ENCODE peak calls at places on chromosomes 1 and 21, in five cellular contexts. Z is Peyer's patch, V is ascending aorta, G is hepatocyte, Y is prostate gland. P is an unnamed sample.

GRCh38 chr1:44675186-44675585 is 672 bp downstream of the ARMH1 start:
- DNase-seq in Z (no peak), V (no peak), G (no peak), Y (no peak), P (no peak)

GRCh38 chr1:110185181-110185580 is 24.9 kb upstream of the KCNC4 start:
- DNase-seq in Z (no peak), Y (no peak), G (no peak), V (no peak), P (no peak)

GRCh38 chr1:32647308-32648134 is 2.8 kb downstream of the ZBTB8OS start:
- DNase-seq in Z (no peak), G (no peak), V (peak), Y (no peak), P (no peak)

GRCh38 chr1:29973406-29973805 is 737.1 kb downstream of the PTPRU start:
- DNase-seq in G (no peak), V (no peak), Z (no peak), Y (no peak), P (no peak)

GRCh38 chr1:32255072-32256071 is 4.3 kb downstream of the LCK start:
- DNase-seq in G (no peak), Z (no peak), Y (no peak), V (no peak), P (no peak)

GRCh38 chr1:216566809-216567208 is 143.6 kb upstream of the USH2A start:
- DNase-seq in Y (no peak), V (no peak), Z (no peak), G (peak), P (no peak)

GRCh38 chr1:109932679-109933078 is 22.0 kb downstream of the CSF1 start:
- DNase-seq in G (no peak), Y (no peak), Z (no peak), V (no peak), P (no peak)

GRCh38 chr1:54283214-54283996 is 83.4 kb downstream of the MRPL37 start:
- DNase-seq in G (no peak), Z (no peak), V (no peak), Y (no peak), P (no peak)

GRCh38 chr1:182616130-182617074 is 12.2 kb upstream of the RGS16 start:
- DNase-seq in G (peak), V (peak), Y (peak), Z (peak), P (no peak)

GRCh38 chr1:215526147-215526845 is 40.8 kb upstream of the KCTD3 start:
- DNase-seq in G (peak), V (no peak), Y (no peak), Z (no peak), P (peak)

GRCh38 chr1:113538225-113538624 is 147.9 kb downstream of the MAGI3 start:
- DNase-seq in G (no peak), Z (no peak), V (no peak), Y (no peak), P (peak)

GRCh38 chr1:85991261-85991660 is 165.3 kb downstream of the COL24A1 start:
- DNase-seq in Z (no peak), G (no peak), V (no peak), Y (no peak), P (no peak)

GRCh38 chr1:32448773-32449456 is 16.0 kb upstream of the ZBTB8B start:
- DNase-seq in V (no peak), Z (no peak), Y (no peak), G (peak), P (no peak)

GRCh38 chr21:18178509-18178908 is 66.1 kb upstream of the CHODL start:
- DNase-seq in G (no peak), Y (no peak), Z (no peak), V (no peak), P (no peak)

GRCh38 chr1:243798726-243799125 is 51.3 kb downstream of the AKT3 start:
- DNase-seq in V (no peak), Y (no peak), G (no peak), Z (no peak), P (peak)

GRCh38 chr1:64527191-64527590 is 57.3 kb downstream of the CACHD1 start:
- DNase-seq in V (no peak), Y (no peak), G (no peak), Z (no peak), P (no peak)

DNA sequence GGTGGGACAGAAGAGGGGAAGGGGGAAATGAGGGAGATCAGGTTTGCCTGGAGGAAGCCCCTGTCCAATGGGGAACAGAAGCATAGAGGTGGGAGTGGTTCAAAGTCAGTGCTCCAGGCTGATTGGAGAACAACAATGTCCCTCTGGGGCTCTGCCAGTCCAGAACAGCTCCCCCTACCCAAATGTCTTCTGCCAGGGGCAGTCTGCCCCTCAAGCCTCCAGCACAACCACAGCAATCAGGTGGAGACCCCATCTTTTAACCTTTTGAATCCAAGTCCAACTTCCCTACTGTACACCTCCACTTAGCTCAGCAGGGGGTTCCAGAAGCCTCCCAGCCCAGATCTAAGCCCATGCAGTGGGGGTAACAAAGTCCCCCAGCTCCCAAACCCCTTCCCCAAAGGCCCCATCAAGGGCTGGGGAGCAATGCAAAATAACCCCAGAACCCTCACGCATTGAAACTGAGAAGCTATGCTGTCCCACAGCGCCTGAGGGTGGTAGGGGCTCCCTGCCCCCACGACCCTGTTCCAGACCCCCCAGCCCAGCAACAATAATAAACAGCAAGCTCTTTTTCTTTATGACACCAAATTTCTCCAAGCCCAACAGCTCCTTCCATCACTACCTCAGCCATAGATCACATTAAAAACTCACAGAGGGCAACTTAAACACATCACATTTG is 3.3 kb downstream of the AHDC1 start:
- DNase-seq in V (no peak), G (peak), Z (no peak), Y (no peak), P (no peak)
- H3K27ac ChIP-seq in V (peak), G (peak), Z (no peak), Y (peak), P (peak)

GRCh38 chr1:84587099-84587498 is 12.9 kb upstream of the CTBS start:
- DNase-seq in Y (no peak), Z (no peak), V (no peak), G (no peak), P (no peak)
- TF ChIP-seq CTCF in Y (no peak), Z (no peak), V (no peak), G (no peak), P (no peak)

GRCh38 chr1:17588048-17588781 is 48.7 kb downstream of the ARHGEF10L start:
- DNase-seq in V (peak), Y (peak), Z (peak), G (peak), P (no peak)
- H3K27ac ChIP-seq in V (peak), Y (peak), Z (peak), G (peak), P (peak)

GRCh38 chr21:36122977-36123376 is 11.9 kb upstream of the CBR3 start:
- DNase-seq in V (no peak), Y (no peak), Z (no peak), G (no peak), P (no peak)
- TF ChIP-seq CTCF in V (peak), Y (no peak), Z (peak), G (peak), P (peak)

GRCh38 chr1:59692591-59692990 is 122.2 kb upstream of the HOOK1 start:
- DNase-seq in V (no peak), Y (no peak), G (peak), Z (no peak), P (no peak)

GRCh38 chr1:59695301-59695700 is 119.4 kb upstream of the HOOK1 start:
- DNase-seq in Z (no peak), G (no peak), V (no peak), Y (no peak), P (no peak)

GRCh38 chr1:59690531-59690930 is 124.2 kb upstream of the HOOK1 start:
- DNase-seq in Y (no peak), Z (no peak), G (no peak), V (no peak), P (no peak)

GRCh38 chr1:59691261-59691660 is 123.5 kb upstream of the HOOK1 start:
- DNase-seq in Z (no peak), Y (no peak), G (no peak), V (no peak), P (no peak)

DNA sequence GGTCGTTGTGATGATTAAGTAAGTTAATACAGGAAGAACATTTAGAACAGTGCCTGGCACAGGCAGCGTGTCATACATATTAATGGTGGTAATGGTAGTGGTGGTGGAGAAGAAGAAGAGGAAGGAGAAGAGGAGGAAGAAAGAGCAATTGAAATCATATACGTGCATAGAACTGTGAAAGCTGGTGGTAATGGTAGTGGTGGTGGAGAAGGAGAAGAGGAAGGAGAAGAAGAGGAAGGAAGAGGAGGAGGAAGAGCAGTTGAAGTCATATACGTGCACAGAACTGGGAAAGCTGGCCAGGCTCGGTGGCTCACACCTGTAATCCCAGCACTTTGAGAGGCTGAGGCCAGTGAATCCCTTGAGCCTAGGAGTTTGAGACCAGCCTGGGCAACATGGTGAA is 121.3 kb upstream of the HOOK1 start:
- DNase-seq in G (no peak), V (no peak), Y (no peak), Z (no peak), P (no peak)
- H3K27ac ChIP-seq in G (no peak), V (no peak), Y (no peak), Z (no peak), P (no peak)

DNA sequence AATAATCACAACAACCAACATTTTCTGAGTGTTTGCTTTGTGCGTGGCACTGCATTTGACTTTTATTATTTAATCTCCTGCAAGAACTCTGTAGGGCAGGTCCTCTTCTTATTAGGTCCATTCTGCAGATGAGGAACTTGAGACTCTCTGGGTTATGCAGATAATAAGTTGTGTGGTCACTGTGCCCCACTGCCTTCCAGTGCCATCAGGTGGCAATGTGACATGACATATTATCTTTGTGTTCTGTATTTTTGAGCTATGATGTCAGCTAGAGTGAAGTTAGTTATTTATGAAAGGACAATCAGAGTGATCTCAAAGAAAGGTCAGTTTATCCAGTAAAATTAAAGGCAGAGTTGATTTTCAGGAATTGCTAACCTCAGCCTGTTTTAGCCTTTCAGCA is 196.0 kb downstream of the FMN2 start:
- DNase-seq in Y (no peak), G (no peak), V (no peak), Z (no peak), P (no peak)
- TF ChIP-seq CTCF in Y (no peak), G (no peak), V (no peak), Z (no peak), P (no peak)

GRCh38 chr1:39907532-39908453 is 6.1 kb upstream of the MYCL start:
- DNase-seq in V (no peak), Y (no peak), G (no peak), Z (no peak), P (no peak)
- H3K27ac ChIP-seq in V (no peak), Y (no peak), G (no peak), Z (no peak), P (no peak)

GRCh38 chr1:34977210-34977471 is 8.0 kb downstream of the TMEM35B start:
- DNase-seq in Y (no peak), G (no peak), V (no peak), Z (no peak), P (no peak)
- TF ChIP-seq CTCF in Y (no peak), G (no peak), V (no peak), Z (no peak), P (no peak)